ENCODE peak calls at places on chromosomes 16 and 17, in six cellular contexts. One of them, this sample, is unnamed.

GRCh38 chr17:4304417-4305027 is 40.7 kb upstream of the ANKFY1 start:
- DNase-seq in vagina: no peak
- DNase-seq in cardiac muscle cell: peak
- DNase-seq in fibroblast of lung: no peak
- DNase-seq in A549: peak
- DNase-seq in transverse colon: peak
- DNase-seq in this sample: peak

GRCh38 chr17:29248845-29249244 is 2.2 kb downstream of the CRYBA1 start:
- DNase-seq in vagina: no peak
- DNase-seq in cardiac muscle cell: no peak
- DNase-seq in fibroblast of lung: no peak
- DNase-seq in A549: no peak
- DNase-seq in transverse colon: no peak
- DNase-seq in this sample: no peak

GRCh38 chr16:6880263-6880662 is 452.4 kb upstream of the RBFOX1 start:
- DNase-seq in vagina: no peak
- DNase-seq in cardiac muscle cell: no peak
- DNase-seq in fibroblast of lung: no peak
- DNase-seq in A549: no peak
- DNase-seq in transverse colon: no peak
- DNase-seq in this sample: no peak

GRCh38 chr16:57837305-57838125 is 35.2 kb upstream of the KIFC3 start:
- DNase-seq in vagina: no peak
- DNase-seq in cardiac muscle cell: no peak
- DNase-seq in fibroblast of lung: no peak
- DNase-seq in A549: no peak
- DNase-seq in transverse colon: no peak
- DNase-seq in this sample: no peak

GRCh38 chr16:58426960-58427359 is 34.7 kb downstream of the GINS3 start:
- DNase-seq in vagina: no peak
- DNase-seq in cardiac muscle cell: no peak
- DNase-seq in fibroblast of lung: no peak
- DNase-seq in A549: no peak
- DNase-seq in transverse colon: no peak
- DNase-seq in this sample: no peak

GRCh38 chr16:8668138-8668537 is 6.3 kb upstream of the ABAT start:
- DNase-seq in vagina: no peak
- DNase-seq in cardiac muscle cell: no peak
- DNase-seq in fibroblast of lung: no peak
- DNase-seq in A549: no peak
- DNase-seq in transverse colon: no peak
- DNase-seq in this sample: no peak

GRCh38 chr17:1627219-1627986 is 1.2 kb downstream of the SLC43A2 start:
- DNase-seq in vagina: no peak
- DNase-seq in cardiac muscle cell: no peak
- DNase-seq in fibroblast of lung: no peak
- DNase-seq in A549: no peak
- DNase-seq in transverse colon: peak
- DNase-seq in this sample: no peak

GRCh38 chr16:23188911-23189310 is 6.4 kb downstream of the SCNN1G start:
- DNase-seq in vagina: no peak
- DNase-seq in cardiac muscle cell: no peak
- DNase-seq in fibroblast of lung: no peak
- DNase-seq in A549: no peak
- DNase-seq in transverse colon: no peak
- DNase-seq in this sample: no peak

GRCh38 chr17:38572665-38573365 is 32.9 kb downstream of the SRCIN1 start:
- DNase-seq in vagina: no peak
- DNase-seq in cardiac muscle cell: peak
- DNase-seq in fibroblast of lung: no peak
- DNase-seq in A549: peak
- DNase-seq in transverse colon: no peak
- DNase-seq in this sample: peak

GRCh38 chr17:45722161-45722560 is 62.0 kb upstream of the CRHR1 start:
- DNase-seq in vagina: no peak
- DNase-seq in cardiac muscle cell: peak
- DNase-seq in fibroblast of lung: peak
- DNase-seq in A549: peak
- DNase-seq in transverse colon: no peak
- DNase-seq in this sample: peak

GRCh38 chr16:81283044-81283443 is 31.7 kb upstream of the GAN start:
- DNase-seq in vagina: no peak
- DNase-seq in cardiac muscle cell: no peak
- DNase-seq in fibroblast of lung: no peak
- DNase-seq in A549: no peak
- DNase-seq in transverse colon: no peak
- DNase-seq in this sample: peak

GRCh38 chr17:56172517-56172982 is 19.3 kb downstream of the ANKFN1 start:
- DNase-seq in vagina: no peak
- DNase-seq in cardiac muscle cell: peak
- DNase-seq in fibroblast of lung: no peak
- DNase-seq in A549: no peak
- DNase-seq in transverse colon: no peak
- DNase-seq in this sample: peak

GRCh38 chr17:32349503-32349853 is 479 bp upstream of the ZNF207 start:
- DNase-seq in vagina: no peak
- DNase-seq in cardiac muscle cell: no peak
- DNase-seq in fibroblast of lung: peak
- DNase-seq in A549: no peak
- DNase-seq in transverse colon: peak
- DNase-seq in this sample: no peak

GRCh38 chr16:8530756-8531155 is 59.6 kb downstream of the TMEM114 start:
- DNase-seq in vagina: no peak
- DNase-seq in cardiac muscle cell: no peak
- DNase-seq in fibroblast of lung: no peak
- DNase-seq in A549: no peak
- DNase-seq in transverse colon: no peak
- DNase-seq in this sample: no peak

GRCh38 chr17:45150911-45151809 is 2.9 kb downstream of the HEXIM1 start:
- DNase-seq in vagina: no peak
- DNase-seq in cardiac muscle cell: no peak
- DNase-seq in fibroblast of lung: no peak
- DNase-seq in A549: no peak
- DNase-seq in transverse colon: no peak
- DNase-seq in this sample: no peak

GRCh38 chr17:20171741-20172377 is 162.7 kb downstream of the SPECC1 start:
- DNase-seq in vagina: no peak
- DNase-seq in cardiac muscle cell: peak
- DNase-seq in fibroblast of lung: peak
- DNase-seq in A549: no peak
- DNase-seq in transverse colon: no peak
- DNase-seq in this sample: no peak

GRCh38 chr17:40448213-40448638 is 5.0 kb downstream of the IGFBP4 start:
- DNase-seq in vagina: no peak
- DNase-seq in cardiac muscle cell: no peak
- DNase-seq in fibroblast of lung: no peak
- DNase-seq in A549: no peak
- DNase-seq in transverse colon: peak
- DNase-seq in this sample: no peak

GRCh38 chr17:63685021-63685420 is 14.9 kb downstream of the LIMD2 start:
- DNase-seq in vagina: no peak
- DNase-seq in cardiac muscle cell: no peak
- DNase-seq in fibroblast of lung: peak
- DNase-seq in A549: no peak
- DNase-seq in transverse colon: no peak
- DNase-seq in this sample: no peak

DNA sequence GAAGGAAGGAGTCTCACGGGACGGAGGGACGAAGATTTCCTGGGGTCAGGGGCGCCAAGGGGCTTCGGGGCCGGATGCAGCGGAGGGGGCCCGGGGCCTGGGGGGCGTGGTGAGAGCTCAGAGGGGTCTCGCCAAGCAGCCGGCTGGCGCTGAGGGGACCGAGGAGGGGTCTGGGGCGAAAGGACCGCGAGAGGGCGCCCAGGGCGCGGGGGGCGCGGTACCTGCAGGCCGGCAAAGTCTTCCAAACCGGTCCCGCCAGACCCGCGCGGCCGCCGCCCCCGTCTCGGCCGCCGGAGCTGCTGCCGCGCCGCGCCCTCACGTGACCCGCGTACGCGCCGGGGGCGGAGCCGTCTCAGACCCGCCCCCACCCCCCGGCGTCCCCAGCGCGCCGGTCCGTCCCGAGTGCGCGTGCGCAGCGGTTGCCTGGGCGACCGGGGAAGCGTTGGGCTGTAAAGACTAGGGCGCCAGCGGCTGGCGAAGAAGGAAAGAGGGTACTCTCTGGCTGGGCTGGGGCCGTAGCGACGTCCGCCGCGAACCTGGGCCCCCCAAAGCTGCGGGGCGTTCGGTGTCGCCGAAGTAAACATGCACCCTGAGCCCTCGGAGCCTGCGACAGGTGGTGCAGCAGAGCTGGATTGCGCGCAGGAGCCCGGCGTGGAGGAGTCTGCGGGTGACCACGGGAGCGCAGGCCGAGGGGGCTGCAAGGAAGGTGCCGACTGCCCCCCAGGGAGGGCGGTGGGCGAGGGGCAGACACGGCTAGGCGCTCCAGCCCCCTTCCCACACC is at the start of the genes DNAAF1 and HSDL1:
- DNase-seq in vagina: no peak
- DNase-seq in cardiac muscle cell: peak
- DNase-seq in fibroblast of lung: peak
- DNase-seq in A549: peak
- DNase-seq in transverse colon: peak
- DNase-seq in this sample: peak
- H3K27ac ChIP-seq in vagina: peak
- H3K27ac ChIP-seq in cardiac muscle cell: peak
- H3K27ac ChIP-seq in fibroblast of lung: peak
- H3K27ac ChIP-seq in A549: peak
- H3K27ac ChIP-seq in transverse colon: peak
- H3K27ac ChIP-seq in this sample: no peak

GRCh38 chr17:80475949-80476876 is at the start of gene NPTX1:
- DNase-seq in vagina: no peak
- DNase-seq in cardiac muscle cell: peak
- DNase-seq in fibroblast of lung: no peak
- DNase-seq in A549: no peak
- DNase-seq in transverse colon: no peak
- DNase-seq in this sample: no peak
- H3K27ac ChIP-seq in vagina: no peak
- H3K27ac ChIP-seq in cardiac muscle cell: no peak
- H3K27ac ChIP-seq in fibroblast of lung: no peak
- H3K27ac ChIP-seq in A549: peak
- H3K27ac ChIP-seq in transverse colon: peak
- H3K27ac ChIP-seq in this sample: no peak

DNA sequence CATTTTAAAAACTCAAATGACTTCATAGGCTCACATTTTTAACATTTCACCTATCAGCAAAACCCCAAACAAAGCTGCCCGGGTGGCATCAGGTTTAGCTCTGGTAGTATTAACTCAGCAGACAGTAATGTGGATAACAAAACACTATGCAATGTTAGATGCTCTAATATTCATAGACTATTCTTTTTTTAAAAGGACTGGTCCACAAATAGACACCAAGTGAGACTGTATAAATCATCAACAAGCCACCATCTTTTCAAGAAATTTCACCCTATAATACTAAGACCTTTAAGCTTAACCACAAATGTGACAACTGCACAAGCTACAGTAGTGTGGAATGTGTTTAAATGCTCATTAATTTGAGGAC is 20.2 kb downstream of the SNN start:
- DNase-seq in vagina: no peak
- DNase-seq in cardiac muscle cell: no peak
- DNase-seq in fibroblast of lung: no peak
- DNase-seq in A549: no peak
- DNase-seq in transverse colon: no peak
- DNase-seq in this sample: no peak
- H3K27ac ChIP-seq in vagina: no peak
- H3K27ac ChIP-seq in cardiac muscle cell: no peak
- H3K27ac ChIP-seq in fibroblast of lung: no peak
- H3K27ac ChIP-seq in A549: no peak
- H3K27ac ChIP-seq in transverse colon: peak
- H3K27ac ChIP-seq in this sample: peak

DNA sequence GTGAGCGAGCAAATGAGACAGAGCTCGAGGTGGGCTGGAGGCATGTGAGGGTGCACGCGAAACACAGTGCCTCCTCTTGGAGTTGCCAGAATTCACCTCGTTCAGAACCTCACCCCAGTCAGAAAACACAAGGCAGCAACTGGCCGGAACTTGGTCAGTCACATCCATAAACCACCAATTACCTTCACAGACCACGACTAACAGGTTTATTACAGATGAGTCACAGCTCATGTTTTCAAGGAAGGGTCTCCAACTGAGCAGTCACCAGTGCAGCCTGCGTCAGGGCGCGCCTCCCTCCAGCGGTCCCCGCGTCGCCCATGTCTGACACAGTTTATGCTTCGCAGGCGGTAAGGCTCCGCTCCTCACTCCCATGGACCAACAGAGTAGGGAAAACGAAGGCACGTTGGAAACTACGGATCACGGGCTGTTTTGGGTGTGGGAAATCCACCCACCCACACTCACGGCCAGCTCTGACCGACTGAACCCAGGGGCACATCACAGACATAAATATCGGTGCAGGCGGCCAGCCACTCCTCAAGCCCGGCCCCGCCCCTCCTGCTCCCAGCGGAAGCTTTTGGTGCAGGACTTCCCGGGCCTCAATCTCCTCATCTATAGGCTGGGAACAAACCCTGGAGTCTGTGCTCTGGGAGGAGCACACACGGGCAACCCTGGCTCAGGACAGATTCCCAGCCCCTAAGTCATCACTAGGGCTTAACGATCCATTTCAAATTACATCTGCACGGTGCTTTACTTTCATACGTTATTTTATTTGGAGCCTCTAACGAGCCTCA is 126.2 kb downstream of the ZNF778 start:
- DNase-seq in vagina: no peak
- DNase-seq in cardiac muscle cell: no peak
- DNase-seq in fibroblast of lung: peak
- DNase-seq in A549: no peak
- DNase-seq in transverse colon: peak
- DNase-seq in this sample: peak
- H3K27ac ChIP-seq in vagina: no peak
- H3K27ac ChIP-seq in cardiac muscle cell: peak
- H3K27ac ChIP-seq in fibroblast of lung: peak
- H3K27ac ChIP-seq in A549: no peak
- H3K27ac ChIP-seq in transverse colon: peak
- H3K27ac ChIP-seq in this sample: peak